ENCODE peak calls at places on chromosomes 12 and 14, in nine cellular contexts. X is neuronal stem cell; F is vagina; Z is uterus; V is mesendoderm; S is left ventricle myocardium inferior; U is psoas muscle; I is effector memory CD4-positive, alpha-beta T cell; N is pancreas. W is an unnamed sample. For H3K27me3, the result is how much of the 10 kb centered on the place peaks cover.

GRCh38 chr12:8658361-8658760 is 4.3 kb downstream of the MFAP5 start:
- DNase-seq in X (no peak), F (no peak), Z (no peak), V (peak), S (no peak), U (no peak), I (no peak), N (no peak), W (no peak)

GRCh38 chr12:120199595-120200306 is 1.2 kb downstream of the RPLP0 start:
- DNase-seq in X (no peak), F (no peak), Z (peak), V (no peak), S (no peak), U (peak), I (peak), N (no peak), W (no peak)

GRCh38 chr14:81314443-81315175 is 85.5 kb downstream of the STON2 start:
- DNase-seq in X (no peak), F (no peak), Z (no peak), V (peak), S (no peak), U (no peak), I (no peak), N (no peak), W (no peak)

GRCh38 chr14:54818201-54819133 is 84.2 kb downstream of the GCH1 start:
- DNase-seq in X (no peak), F (no peak), Z (peak), V (peak), S (no peak), U (no peak), I (no peak), N (no peak), W (no peak)

GRCh38 chr12:116135209-116135930 is 142.1 kb downstream of the MED13L start:
- DNase-seq in X (no peak), F (no peak), Z (no peak), V (no peak), S (no peak), U (no peak), I (no peak), N (no peak), W (no peak)

GRCh38 chr12:105928436-105928835 is 210.3 kb downstream of the NUAK1 start:
- DNase-seq in X (no peak), F (no peak), Z (no peak), V (no peak), S (no peak), U (no peak), I (no peak), N (peak), W (peak)

GRCh38 chr14:99177876-99178630 is 93.9 kb downstream of the BCL11B start:
- DNase-seq in X (no peak), F (no peak), Z (no peak), V (no peak), S (no peak), U (no peak), I (no peak), N (no peak), W (no peak)

GRCh38 chr12:84803661-84804060 is 108.9 kb downstream of the SLC6A15 start:
- DNase-seq in X (no peak), F (no peak), Z (no peak), V (no peak), S (no peak), U (no peak), I (no peak), N (no peak), W (no peak)

GRCh38 chr12:115335594-115335993 is 651.6 kb upstream of the TBX3 start:
- DNase-seq in X (no peak), F (no peak), Z (no peak), V (no peak), S (peak), U (peak), I (no peak), N (no peak), W (no peak)

GRCh38 chr14:104239185-104239775 is 100.9 kb downstream of the KIF26A start:
- DNase-seq in X (no peak), F (no peak), Z (no peak), V (no peak), S (no peak), U (no peak), I (no peak), N (no peak), W (no peak)

DNA sequence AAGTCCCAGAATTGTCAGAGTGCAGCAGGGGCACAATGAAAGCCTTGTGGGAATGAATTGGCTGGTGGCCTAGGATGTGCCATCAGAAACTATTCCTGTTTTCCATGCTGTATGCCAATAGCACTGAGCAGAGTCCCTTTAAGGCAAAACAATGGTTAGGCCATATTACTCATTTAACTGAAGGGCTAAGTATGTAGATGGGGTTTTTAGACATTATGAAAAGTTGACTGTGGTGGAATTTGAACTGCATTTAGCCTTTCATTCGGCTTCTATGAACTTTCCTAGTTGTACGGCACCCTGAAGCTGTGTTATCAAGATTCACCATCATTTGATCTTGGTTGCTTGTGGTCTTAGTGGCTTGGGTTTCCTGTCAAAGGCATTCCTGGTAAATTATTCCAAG is 24.8 kb downstream of the IL26 start:
- DNase-seq in X (no peak), F (no peak), Z (no peak), V (no peak), S (no peak), U (no peak), I (no peak), N (no peak), W (no peak)
- H3K27me3 ChIP-seq in X (under half), F (under half), Z (under half), V (under half), S (under half), U (under half), I (under half), N (under half), W (under half)

DNA sequence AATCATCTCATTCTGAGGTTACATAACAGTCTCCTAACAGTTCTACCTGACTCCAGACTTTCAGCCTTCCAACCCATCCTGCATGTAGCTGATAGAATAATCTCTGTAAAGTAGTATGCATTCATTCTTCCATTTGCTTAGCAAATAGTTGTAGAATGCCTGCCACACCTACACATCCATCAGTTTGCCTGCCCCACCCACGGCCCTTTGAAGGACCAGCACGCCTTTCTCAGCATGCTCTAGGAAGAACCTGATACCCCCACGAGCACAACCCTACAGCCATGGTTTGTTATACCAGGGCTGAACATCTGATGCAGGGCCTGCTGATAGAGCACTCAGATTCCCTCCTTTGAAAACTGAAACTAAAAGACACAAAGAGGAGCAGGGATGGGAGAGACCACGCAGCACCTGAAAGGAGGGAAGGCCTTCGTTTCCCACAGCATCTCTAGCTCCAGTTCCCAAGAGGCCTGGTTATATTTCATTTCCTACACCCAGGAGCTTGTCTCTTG is 205.1 kb downstream of the ANO2 start:
- DNase-seq in X (no peak), F (no peak), Z (no peak), V (no peak), S (no peak), U (no peak), I (no peak), N (no peak), W (peak)
- H3K27me3 ChIP-seq in X (under half), F (under half), Z (under half), V (under half), S (under half), U (under half), I (under half), N (under half), W (under half)

DNA sequence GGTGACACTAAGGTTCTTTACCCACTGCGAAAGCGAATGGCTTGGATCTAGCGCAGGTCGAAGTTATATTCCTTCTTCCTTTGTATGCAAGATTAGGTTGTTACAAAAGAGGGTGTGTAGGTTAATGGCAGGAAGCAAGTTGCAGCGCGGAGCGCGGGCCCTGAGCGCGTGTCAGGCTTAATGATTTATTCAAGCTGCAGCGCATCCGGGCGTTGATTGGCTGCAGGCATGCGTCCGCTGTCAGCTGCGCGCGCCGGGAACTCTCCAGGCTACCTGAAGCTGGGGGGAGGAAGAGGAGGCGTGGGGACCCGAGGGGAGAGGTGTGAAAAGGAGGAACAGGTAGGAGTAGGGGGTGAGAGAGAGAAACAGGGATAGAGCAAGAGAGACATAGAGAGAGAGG is 7.4 kb downstream of the ASCL1 start:
- DNase-seq in X (no peak), F (no peak), Z (no peak), V (peak), S (no peak), U (no peak), I (no peak), N (no peak), W (no peak)
- H3K27me3 ChIP-seq in X (under half), F (under half), Z (half or more), V (half or more), S (half or more), U (under half), I (under half), N (under half), W (under half)

GRCh38 chr12:12542286-12542685 is 20.4 kb downstream of the DUSP16 start:
- DNase-seq in X (no peak), F (no peak), Z (no peak), V (no peak), S (no peak), U (no peak), I (no peak), N (no peak), W (no peak)
- H3K27me3 ChIP-seq in X (under half), F (under half), Z (under half), V (under half), S (under half), U (under half), I (under half), N (under half), W (under half)

DNA sequence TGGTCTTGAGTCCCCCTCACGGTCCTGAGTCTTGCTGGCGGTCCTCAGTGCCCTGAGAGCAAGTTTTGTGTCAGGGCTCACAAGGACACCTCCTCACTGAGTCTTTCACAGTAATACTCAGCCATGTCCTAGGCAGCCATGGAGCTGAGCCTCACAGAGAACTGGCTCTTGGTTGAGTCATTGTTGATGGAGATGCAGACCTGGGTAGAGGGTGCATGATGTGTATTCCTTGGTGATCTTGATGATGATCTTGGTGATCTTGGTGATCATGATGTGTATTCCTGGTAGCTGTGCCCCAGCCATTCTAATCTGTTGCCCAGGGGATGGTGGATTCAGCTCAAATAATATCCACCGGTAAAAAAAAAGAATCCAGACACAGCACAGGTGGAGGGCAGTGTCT is 495.4 kb downstream of the TMEM121 start:
- DNase-seq in X (no peak), F (no peak), Z (no peak), V (no peak), S (no peak), U (no peak), I (no peak), N (no peak), W (no peak)
- H3K27me3 ChIP-seq in X (under half), F (under half), Z (under half), V (under half), S (under half), U (under half), I (under half), N (under half), W (under half)

GRCh38 chr12:26195641-26196423 is 459 bp downstream of the SSPN start:
- DNase-seq in X (peak), F (no peak), Z (peak), V (peak), S (peak), U (peak), I (no peak), N (peak), W (peak)
- H3K27me3 ChIP-seq in X (under half), F (under half), Z (under half), V (under half), S (under half), U (under half), I (under half), N (under half), W (under half)

DNA sequence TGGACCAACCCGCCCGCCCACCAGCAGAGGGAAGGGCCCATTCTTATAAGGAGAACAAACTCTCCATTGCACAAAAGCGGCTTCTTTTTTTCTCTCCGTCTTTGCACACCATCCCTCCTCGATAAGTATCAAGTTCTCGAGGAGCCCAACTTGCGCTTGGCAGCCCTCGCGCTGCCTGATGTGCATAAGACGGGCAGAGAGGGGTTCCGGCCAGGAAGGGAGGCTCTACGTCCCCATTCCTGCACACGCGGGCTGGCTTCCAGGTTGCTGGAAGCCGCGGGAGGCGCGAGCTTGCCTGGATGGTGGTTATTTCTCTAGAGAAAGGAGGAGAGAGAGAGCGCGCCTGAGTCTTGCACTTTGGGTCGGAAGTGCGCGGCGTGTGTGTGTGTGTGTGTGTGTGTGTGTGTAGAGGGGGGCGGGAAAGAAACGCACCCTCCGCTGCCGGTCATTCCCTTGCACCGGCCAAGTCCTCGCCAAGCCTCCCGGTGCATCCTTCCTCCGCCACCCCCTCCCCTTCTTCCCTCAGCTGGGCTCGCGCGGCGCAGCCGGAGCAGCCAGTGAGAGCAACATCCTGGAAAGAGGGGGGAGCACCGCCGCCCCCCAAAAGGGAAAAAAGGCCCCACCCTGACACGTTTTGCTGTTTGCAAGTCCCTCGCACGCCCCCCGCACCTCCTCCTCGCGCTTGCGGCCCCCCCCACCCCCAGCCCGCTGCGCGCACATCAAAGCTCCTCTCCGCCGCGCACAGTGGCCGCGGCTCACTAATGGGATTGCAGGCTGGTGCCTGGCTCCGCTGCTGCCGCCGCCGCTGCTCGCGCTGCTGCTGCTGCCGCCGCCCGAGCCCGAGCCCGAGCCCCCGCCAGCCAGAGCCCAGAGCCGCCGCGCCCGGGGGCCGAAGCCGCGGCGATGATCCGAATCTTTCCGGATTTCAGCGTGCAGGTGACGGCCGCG is 4.5 kb upstream of the NPAS3 start:
- DNase-seq in X (peak), F (no peak), Z (peak), V (peak), S (no peak), U (peak), I (no peak), N (peak), W (no peak)
- H3K27me3 ChIP-seq in X (under half), F (under half), Z (under half), V (under half), S (half or more), U (under half), I (under half), N (under half), W (under half)

DNA sequence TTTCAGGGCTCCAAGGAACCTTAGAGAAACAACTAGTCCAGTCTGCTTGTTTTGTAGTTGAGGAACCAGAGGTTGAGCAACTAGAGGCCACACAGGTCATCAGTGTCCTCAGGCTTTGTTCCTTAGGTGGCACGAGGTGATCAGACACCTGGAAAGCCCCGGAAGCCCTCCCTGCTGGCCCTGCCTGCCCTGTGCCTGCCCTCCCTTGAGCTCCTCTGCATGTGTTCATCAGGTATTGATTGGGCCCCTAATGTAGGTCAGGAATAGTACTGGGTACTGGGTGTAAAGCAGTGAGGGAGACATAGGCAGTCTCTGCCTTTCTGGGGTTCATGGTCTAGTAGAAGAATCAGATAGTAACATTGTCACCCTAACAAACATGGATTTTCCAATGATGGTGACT is 114.3 kb downstream of the TSPAN9 start:
- DNase-seq in X (no peak), F (no peak), Z (no peak), V (no peak), S (no peak), U (no peak), I (no peak), N (no peak), W (no peak)
- H3K27me3 ChIP-seq in X (under half), F (under half), Z (under half), V (under half), S (under half), U (under half), I (under half), N (under half), W (under half)